ENCODE peak calls at places on chromosomes 4 and X, in ten cellular contexts. C is A549, I is activated T-cell treated with anti-CD3 and anti-CD28 coated beads for 1 hour, H is AG04450, X is EL, M is AG08396, O is GM06990, V is GM13976, K is T-cell, Q is WTC11. A is an unnamed sample.

GRCh38 chr4:75370582-75370981 is 143.6 kb downstream of the RCHY1 start:
- DNase-seq in O (no peak), V (no peak), M (no peak), C (no peak), X (no peak), K (no peak), Q (no peak), I (no peak), H (no peak), A (no peak)

GRCh38 chr4:108036252-108036651 is 46.6 kb downstream of the HADH start:
- DNase-seq in M (no peak), K (peak), V (peak), C (no peak), X (no peak), H (no peak), Q (no peak), O (peak), I (peak), A (peak)

GRCh38 chr4:26509681-26510333 is 19.5 kb upstream of the CCKAR start:
- DNase-seq in M (no peak), K (no peak), I (no peak), V (no peak), O (no peak), C (no peak), Q (no peak), H (no peak), X (no peak), A (no peak)

GRCh38 chr4:99856166-99856565 is 38.1 kb downstream of the LAMTOR3 start:
- DNase-seq in K (no peak), O (no peak), H (no peak), M (peak), X (peak), V (no peak), Q (no peak), C (no peak), I (no peak), A (no peak)

GRCh38 chr4:189941005-189941450 is 356 bp downstream of the FRG1 start:
- DNase-seq in C (no peak), X (no peak), M (no peak), H (no peak), V (no peak), Q (no peak), I (no peak), K (no peak), O (no peak), A (no peak)

GRCh38 chrX:8873102-8873501 is 71.9 kb upstream of the FAM9A start:
- DNase-seq in I (no peak), V (no peak), C (no peak), M (no peak), X (no peak), O (no peak), Q (no peak), K (no peak), H (no peak), A (no peak)

GRCh38 chr4:8701101-8702019 is 108.8 kb downstream of the CPZ start:
- DNase-seq in I (no peak), C (no peak), X (no peak), V (no peak), H (no peak), O (no peak), M (no peak), K (no peak), Q (no peak), A (no peak)

GRCh38 chr4:42995343-42995944 is 102.9 kb downstream of the GRXCR1 start:
- DNase-seq in X (no peak), I (no peak), Q (no peak), V (peak), H (peak), C (peak), O (no peak), M (peak), K (no peak), A (no peak)

GRCh38 chr4:97530676-97531075 is 612.6 kb downstream of the STPG2 start:
- DNase-seq in I (no peak), Q (no peak), X (no peak), V (no peak), K (no peak), O (no peak), H (no peak), M (no peak), C (no peak), A (no peak)

GRCh38 chr4:92421920-92422319 is 118.2 kb downstream of the GRID2 start:
- DNase-seq in M (no peak), V (no peak), C (no peak), O (no peak), I (no peak), X (no peak), K (no peak), Q (no peak), H (no peak), A (no peak)

GRCh38 chrX:20319054-20319453 is 52.3 kb upstream of the RPS6KA3 start:
- DNase-seq in V (no peak), C (no peak), M (no peak), Q (no peak), X (no peak), K (no peak), H (no peak), I (no peak), O (no peak), A (no peak)